ENCODE peak calls at places on chromosomes 2 and 18, in five cellular contexts. J is Ammon's horn, N is anterior cingulate cortex, V is EH, T is A172. M is an unnamed sample.

GRCh38 chr2:29042581-29043075 is 31.7 kb downstream of the PCARE start:
- DNase-seq in V (peak), T (no peak), J (peak), N (no peak), M (no peak)

GRCh38 chr18:23828426-23828825 is 139.2 kb downstream of the LAMA3 start:
- DNase-seq in N (no peak), J (no peak), T (peak), V (peak), M (no peak)

GRCh38 chr2:3598197-3598910 is 3.4 kb downstream of the COLEC11 start:
- DNase-seq in J (no peak), T (no peak), N (no peak), V (no peak), M (no peak)

GRCh38 chr2:223486741-223487140 is 115.4 kb downstream of the SCG2 start:
- DNase-seq in T (no peak), V (no peak), N (no peak), J (no peak), M (no peak)

GRCh38 chr2:237227190-237227988 is 141.7 kb downstream of the COPS8 start:
- DNase-seq in J (no peak), T (peak), N (no peak), V (peak), M (no peak)

GRCh38 chr2:237143676-237144440 is 58.2 kb downstream of the COPS8 start:
- DNase-seq in V (peak), T (no peak), N (no peak), J (no peak), M (no peak)

GRCh38 chr18:812673-813404 is 797 bp upstream of the YES1 start:
- DNase-seq in T (peak), V (peak), N (no peak), J (peak), M (peak)

GRCh38 chr18:6876646-6877045 is 147.1 kb downstream of the ARHGAP28 start:
- DNase-seq in V (peak), T (peak), J (no peak), N (no peak), M (no peak)

GRCh38 chr2:10499911-10500521 is 51.9 kb upstream of the ODC1 start:
- DNase-seq in N (no peak), J (no peak), T (no peak), V (no peak), M (no peak)

GRCh38 chr18:24894880-24895279 is 434.4 kb downstream of the HRH4 start:
- DNase-seq in T (no peak), N (no peak), J (no peak), V (no peak), M (no peak)

GRCh38 chr18:6746386-6746960 is 17.0 kb downstream of the ARHGAP28 start:
- DNase-seq in J (no peak), N (no peak), V (peak), T (no peak), M (no peak)

GRCh38 chr18:55522011-55522410 is 66.0 kb downstream of the TCF4 start:
- DNase-seq in V (no peak), T (no peak), N (no peak), J (peak), M (peak)

GRCh38 chr2:236852977-236853374 is 232.7 kb upstream of the COPS8 start:
- DNase-seq in J (no peak), N (no peak), V (peak), T (no peak), M (no peak)